ENCODE peak calls at places on chromosomes 5 and 9, in eight cellular contexts. V is IMR-90; Y is WERI-Rb-1; G is activated effector memory CD4-positive, alpha-beta T cell treated with Interleukin-2 at 50 U/mL for 16 hours; D is NCI-H1417; L is stimulated activated CD4-positive, alpha-beta T cell treated with anti-CD3 and anti-CD28 coated beads, Interleukin-1b, Interleukin-23, amount 100 ng/mL, for 4 hours; I is H54; T is SW480. X is an unnamed sample.

GRCh38 chr5:58773744-58774441 is 191.0 kb downstream of the RAB3C start:
- DNase-seq in G (no peak), V (no peak), L (no peak), T (no peak), Y (no peak), I (no peak), D (peak), X (no peak)

GRCh38 chr9:104269374-104269773 is 175.3 kb downstream of the SMC2 start:
- DNase-seq in I (no peak), G (no peak), V (no peak), T (no peak), Y (no peak), D (no peak), L (no peak), X (no peak)

GRCh38 chr5:94218374-94218773 is 400.0 kb downstream of the KIAA0825 start:
- DNase-seq in I (peak), G (no peak), L (no peak), Y (no peak), D (no peak), V (peak), T (peak), X (no peak)

GRCh38 chr5:142184939-142185526 is 76.5 kb downstream of the NDFIP1 start:
- DNase-seq in Y (no peak), T (no peak), I (no peak), G (no peak), D (no peak), V (no peak), L (no peak), X (no peak)

GRCh38 chr5:178467261-178468195 is 122.7 kb downstream of the COL23A1 start:
- DNase-seq in T (peak), V (peak), L (no peak), G (no peak), I (no peak), D (no peak), Y (no peak), X (peak)

GRCh38 chr9:14301582-14301981 is 12.4 kb downstream of the NFIB start:
- DNase-seq in D (no peak), G (no peak), L (no peak), I (no peak), V (no peak), Y (no peak), T (no peak), X (no peak)

GRCh38 chr5:110288766-110289165 is 437.7 kb downstream of the TMEM232 start:
- DNase-seq in V (no peak), Y (peak), G (no peak), T (no peak), I (no peak), D (no peak), L (no peak), X (no peak)

GRCh38 chr9:77271023-77271690 is 93.8 kb downstream of the VPS13A start:
- DNase-seq in L (no peak), G (no peak), Y (no peak), I (no peak), D (no peak), V (no peak), T (no peak), X (no peak)

GRCh38 chr5:176812269-176813259 is 2.2 kb downstream of the UNC5A start:
- DNase-seq in V (no peak), Y (peak), I (peak), D (peak), G (no peak), L (no peak), T (peak), X (peak)

GRCh38 chr9:27888661-27889295 is 315.5 kb upstream of the C9orf72 start:
- DNase-seq in D (peak), Y (peak), V (no peak), I (peak), L (no peak), T (peak), G (no peak), X (no peak)

GRCh38 chr5:32446660-32447059 is 2.1 kb upstream of the ZFR start:
- DNase-seq in V (no peak), L (no peak), Y (no peak), I (no peak), G (no peak), T (no peak), D (no peak), X (no peak)

GRCh38 chr5:9861664-9862256 is 231.6 kb upstream of the TAS2R1 start:
- DNase-seq in G (no peak), D (no peak), T (no peak), V (peak), I (no peak), L (no peak), Y (no peak), X (no peak)

GRCh38 chr9:89799766-89800165 is 195.0 kb downstream of the GADD45G start:
- DNase-seq in L (no peak), I (no peak), T (no peak), Y (no peak), D (peak), G (no peak), V (no peak), X (no peak)

GRCh38 chr5:124596595-124597388 is 149.6 kb downstream of the ZNF608 start:
- DNase-seq in I (no peak), T (peak), L (no peak), G (no peak), D (no peak), V (peak), Y (no peak), X (no peak)

GRCh38 chr5:84384604-84385575 is at the start of gene EDIL3:
- DNase-seq in I (peak), G (no peak), Y (peak), L (no peak), D (peak), T (no peak), V (peak), X (peak)

GRCh38 chr5:113682497-113683136 is 169.1 kb downstream of the YTHDC2 start:
- DNase-seq in V (peak), T (peak), I (no peak), Y (no peak), D (peak), L (no peak), G (no peak), X (no peak)

GRCh38 chr9:95349109-95350038 is 31.9 kb upstream of the FANCC start:
- DNase-seq in L (no peak), Y (no peak), V (no peak), G (no peak), T (no peak), D (no peak), I (no peak), X (peak)

GRCh38 chr9:27195191-27195590 is 86.2 kb downstream of the TEK start:
- DNase-seq in D (no peak), T (no peak), Y (no peak), V (peak), L (no peak), I (no peak), G (no peak), X (no peak)

GRCh38 chr5:97100486-97100885 is 41.9 kb downstream of the LIX1 start:
- DNase-seq in L (no peak), G (no peak), T (no peak), Y (no peak), I (no peak), V (peak), D (no peak), X (no peak)

GRCh38 chr9:88814521-88815101 is 176.7 kb upstream of the S1PR3 start:
- DNase-seq in V (peak), L (no peak), D (no peak), I (no peak), T (no peak), Y (no peak), G (no peak), X (no peak)

GRCh38 chr9:137025120-137025966 is 2.7 kb downstream of the ABCA2 start:
- DNase-seq in D (peak), I (no peak), G (no peak), L (no peak), V (no peak), T (peak), Y (no peak), X (no peak)

GRCh38 chr9:73239868-73240267 is 88.2 kb downstream of the ANXA1 start:
- DNase-seq in V (no peak), L (no peak), G (no peak), T (no peak), D (no peak), Y (no peak), I (no peak), X (no peak)

GRCh38 chr5:114206640-114207039 is 155.2 kb upstream of the KCNN2 start:
- DNase-seq in I (no peak), G (no peak), V (no peak), D (no peak), Y (no peak), T (no peak), L (no peak), X (no peak)

GRCh38 chr9:131402738-131403492 is 9.0 kb downstream of the PRRC2B start:
- DNase-seq in V (peak), D (no peak), I (no peak), T (no peak), L (no peak), G (no peak), Y (no peak), X (peak)

GRCh38 chr9:63817622-63818518 is 1467.1 kb downstream of the FOXD4L5 start:
- DNase-seq in Y (peak), D (no peak), G (peak), I (no peak), V (peak), L (peak), T (no peak), X (peak)

GRCh38 chr5:135262364-135262763 is 136.7 kb downstream of the MACROH2A1 start:
- DNase-seq in G (no peak), D (no peak), T (no peak), Y (no peak), I (no peak), L (no peak), V (no peak), X (no peak)

GRCh38 chr9:122988919-122989614 is 44.4 kb upstream of the GPR21 start:
- DNase-seq in V (no peak), G (no peak), D (no peak), I (no peak), T (no peak), L (no peak), Y (no peak), X (no peak)

GRCh38 chr5:56012281-56012963 is 17.7 kb upstream of the IL6ST start:
- DNase-seq in V (peak), G (peak), Y (no peak), T (no peak), L (no peak), I (no peak), D (no peak), X (no peak)

GRCh38 chr9:127283917-127284316 is 19.3 kb downstream of the GARNL3 start:
- DNase-seq in G (no peak), T (no peak), L (no peak), I (no peak), D (no peak), V (peak), Y (peak), X (no peak)

GRCh38 chr5:154501566-154501965 is 23.5 kb upstream of the HAND1 start:
- DNase-seq in D (peak), Y (no peak), L (no peak), I (no peak), G (no peak), V (no peak), T (no peak), X (no peak)

GRCh38 chr5:103450333-103451061 is 112.1 kb downstream of the NUDT12 start:
- DNase-seq in D (peak), G (no peak), T (no peak), L (no peak), V (peak), Y (no peak), I (no peak), X (no peak)

GRCh38 chr5:113295111-113295539 is 139.7 kb downstream of the TSSK1B start:
- DNase-seq in I (no peak), D (no peak), V (no peak), G (no peak), Y (no peak), T (no peak), L (no peak), X (no peak)

GRCh38 chr9:34253460-34253837 is 74.6 kb downstream of the UBAP1 start:
- DNase-seq in I (no peak), L (no peak), G (no peak), Y (no peak), T (no peak), D (no peak), V (peak), X (no peak)

GRCh38 chr9:109889456-109889855 is 109.5 kb downstream of the PALM2AKAP2 start:
- DNase-seq in L (no peak), I (no peak), D (peak), Y (no peak), T (no peak), G (no peak), V (no peak), X (no peak)

GRCh38 chr5:96257904-96258303 is 175.1 kb downstream of the PCSK1 start:
- DNase-seq in D (no peak), Y (no peak), L (no peak), I (no peak), V (peak), T (no peak), G (no peak), X (no peak)

GRCh38 chr5:137563301-137563645 is 64.1 kb upstream of the SPOCK1 start:
- DNase-seq in L (no peak), V (no peak), T (no peak), G (no peak), D (peak), Y (no peak), I (no peak), X (no peak)